ENCODE peak calls at places on chromosomes 11 and 22, in eight cellular contexts. One of them, this sample, is unnamed.

GRCh38 chr22:29977107-29977506 is 94.1 kb downstream of the MTMR3 start:
- DNase-seq in GM03348: no peak
- DNase-seq in progenitor cell of endocrine pancreas: no peak
- DNase-seq in GM20000: no peak
- DNase-seq in mucosa of descending colon: no peak
- DNase-seq in hypothalamus: no peak
- DNase-seq in lung microvascular endothelial cell: no peak
- DNase-seq in activated T-helper 1 cell treated with anti-CD3 and anti-CD28 coated beads, Interleukin-12 subunit alpha, Interleukin-12 subunit beta, Interleukin-2, Interleukin-4 antibody, amounts not matched to agents 30 ng/mL and 10 ng/mL and 1 ng/mL, durations not matched to agents 14 hours and 24 hours and 36 hours: no peak
- DNase-seq in this sample: no peak

GRCh38 chr11:117921456-117921855 is 7.7 kb downstream of the TMPRSS13 start:
- DNase-seq in activated T-helper 1 cell treated with anti-CD3 and anti-CD28 coated beads, Interleukin-12 subunit alpha, Interleukin-12 subunit beta, Interleukin-2, Interleukin-4 antibody, amounts not matched to agents 30 ng/mL and 10 ng/mL and 1 ng/mL, durations not matched to agents 14 hours and 24 hours and 36 hours: no peak
- DNase-seq in GM03348: no peak
- DNase-seq in progenitor cell of endocrine pancreas: no peak
- DNase-seq in mucosa of descending colon: no peak
- DNase-seq in lung microvascular endothelial cell: no peak
- DNase-seq in GM20000: no peak
- DNase-seq in hypothalamus: no peak
- DNase-seq in this sample: no peak

GRCh38 chr22:50276143-50276542 is 6.0 kb upstream of the MAPK11 start:
- DNase-seq in lung microvascular endothelial cell: peak
- DNase-seq in activated T-helper 1 cell treated with anti-CD3 and anti-CD28 coated beads, Interleukin-12 subunit alpha, Interleukin-12 subunit beta, Interleukin-2, Interleukin-4 antibody, amounts not matched to agents 30 ng/mL and 10 ng/mL and 1 ng/mL, durations not matched to agents 14 hours and 24 hours and 36 hours: no peak
- DNase-seq in mucosa of descending colon: peak
- DNase-seq in GM03348: peak
- DNase-seq in GM20000: peak
- DNase-seq in hypothalamus: peak
- DNase-seq in progenitor cell of endocrine pancreas: no peak
- DNase-seq in this sample: peak

GRCh38 chr11:47667135-47667534 is 24.8 kb upstream of the MTCH2 start:
- DNase-seq in lung microvascular endothelial cell: no peak
- DNase-seq in GM03348: no peak
- DNase-seq in GM20000: no peak
- DNase-seq in progenitor cell of endocrine pancreas: no peak
- DNase-seq in hypothalamus: no peak
- DNase-seq in mucosa of descending colon: no peak
- DNase-seq in activated T-helper 1 cell treated with anti-CD3 and anti-CD28 coated beads, Interleukin-12 subunit alpha, Interleukin-12 subunit beta, Interleukin-2, Interleukin-4 antibody, amounts not matched to agents 30 ng/mL and 10 ng/mL and 1 ng/mL, durations not matched to agents 14 hours and 24 hours and 36 hours: no peak
- DNase-seq in this sample: no peak

GRCh38 chr11:28708075-28708474 is 599.9 kb downstream of the METTL15 start:
- DNase-seq in hypothalamus: no peak
- DNase-seq in mucosa of descending colon: no peak
- DNase-seq in progenitor cell of endocrine pancreas: no peak
- DNase-seq in activated T-helper 1 cell treated with anti-CD3 and anti-CD28 coated beads, Interleukin-12 subunit alpha, Interleukin-12 subunit beta, Interleukin-2, Interleukin-4 antibody, amounts not matched to agents 30 ng/mL and 10 ng/mL and 1 ng/mL, durations not matched to agents 14 hours and 24 hours and 36 hours: no peak
- DNase-seq in GM20000: no peak
- DNase-seq in GM03348: no peak
- DNase-seq in lung microvascular endothelial cell: no peak
- DNase-seq in this sample: no peak

GRCh38 chr11:69696749-69697488 is 6.9 kb downstream of the FGF19 start:
- DNase-seq in GM20000: no peak
- DNase-seq in progenitor cell of endocrine pancreas: no peak
- DNase-seq in lung microvascular endothelial cell: no peak
- DNase-seq in activated T-helper 1 cell treated with anti-CD3 and anti-CD28 coated beads, Interleukin-12 subunit alpha, Interleukin-12 subunit beta, Interleukin-2, Interleukin-4 antibody, amounts not matched to agents 30 ng/mL and 10 ng/mL and 1 ng/mL, durations not matched to agents 14 hours and 24 hours and 36 hours: no peak
- DNase-seq in GM03348: no peak
- DNase-seq in mucosa of descending colon: no peak
- DNase-seq in hypothalamus: no peak
- DNase-seq in this sample: no peak

GRCh38 chr11:115334932-115335788 is 169.1 kb downstream of the CADM1 start:
- DNase-seq in hypothalamus: no peak
- DNase-seq in activated T-helper 1 cell treated with anti-CD3 and anti-CD28 coated beads, Interleukin-12 subunit alpha, Interleukin-12 subunit beta, Interleukin-2, Interleukin-4 antibody, amounts not matched to agents 30 ng/mL and 10 ng/mL and 1 ng/mL, durations not matched to agents 14 hours and 24 hours and 36 hours: no peak
- DNase-seq in mucosa of descending colon: no peak
- DNase-seq in progenitor cell of endocrine pancreas: no peak
- DNase-seq in GM20000: peak
- DNase-seq in lung microvascular endothelial cell: peak
- DNase-seq in GM03348: peak
- DNase-seq in this sample: no peak

GRCh38 chr11:117356126-117356761 is 28.6 kb downstream of the CEP164 start:
- DNase-seq in hypothalamus: no peak
- DNase-seq in GM20000: no peak
- DNase-seq in progenitor cell of endocrine pancreas: no peak
- DNase-seq in GM03348: no peak
- DNase-seq in activated T-helper 1 cell treated with anti-CD3 and anti-CD28 coated beads, Interleukin-12 subunit alpha, Interleukin-12 subunit beta, Interleukin-2, Interleukin-4 antibody, amounts not matched to agents 30 ng/mL and 10 ng/mL and 1 ng/mL, durations not matched to agents 14 hours and 24 hours and 36 hours: no peak
- DNase-seq in mucosa of descending colon: no peak
- DNase-seq in lung microvascular endothelial cell: no peak
- DNase-seq in this sample: no peak

GRCh38 chr11:16158426-16158994 is 197.8 kb downstream of the SOX6 start:
- DNase-seq in progenitor cell of endocrine pancreas: no peak
- DNase-seq in hypothalamus: no peak
- DNase-seq in activated T-helper 1 cell treated with anti-CD3 and anti-CD28 coated beads, Interleukin-12 subunit alpha, Interleukin-12 subunit beta, Interleukin-2, Interleukin-4 antibody, amounts not matched to agents 30 ng/mL and 10 ng/mL and 1 ng/mL, durations not matched to agents 14 hours and 24 hours and 36 hours: no peak
- DNase-seq in mucosa of descending colon: no peak
- DNase-seq in lung microvascular endothelial cell: no peak
- DNase-seq in GM20000: no peak
- DNase-seq in GM03348: no peak
- DNase-seq in this sample: no peak

GRCh38 chr11:67997460-67997921 is 6.4 kb downstream of the UNC93B1 start:
- DNase-seq in hypothalamus: no peak
- DNase-seq in activated T-helper 1 cell treated with anti-CD3 and anti-CD28 coated beads, Interleukin-12 subunit alpha, Interleukin-12 subunit beta, Interleukin-2, Interleukin-4 antibody, amounts not matched to agents 30 ng/mL and 10 ng/mL and 1 ng/mL, durations not matched to agents 14 hours and 24 hours and 36 hours: no peak
- DNase-seq in GM03348: no peak
- DNase-seq in GM20000: no peak
- DNase-seq in mucosa of descending colon: no peak
- DNase-seq in progenitor cell of endocrine pancreas: no peak
- DNase-seq in lung microvascular endothelial cell: no peak
- DNase-seq in this sample: no peak

GRCh38 chr11:95078526-95078925 is 11.1 kb upstream of the ENDOD1 start:
- DNase-seq in hypothalamus: no peak
- DNase-seq in progenitor cell of endocrine pancreas: no peak
- DNase-seq in lung microvascular endothelial cell: no peak
- DNase-seq in activated T-helper 1 cell treated with anti-CD3 and anti-CD28 coated beads, Interleukin-12 subunit alpha, Interleukin-12 subunit beta, Interleukin-2, Interleukin-4 antibody, amounts not matched to agents 30 ng/mL and 10 ng/mL and 1 ng/mL, durations not matched to agents 14 hours and 24 hours and 36 hours: no peak
- DNase-seq in GM03348: no peak
- DNase-seq in mucosa of descending colon: no peak
- DNase-seq in GM20000: no peak
- DNase-seq in this sample: no peak

GRCh38 chr11:114171257-114172054 is 111.9 kb downstream of the ZBTB16 start:
- DNase-seq in activated T-helper 1 cell treated with anti-CD3 and anti-CD28 coated beads, Interleukin-12 subunit alpha, Interleukin-12 subunit beta, Interleukin-2, Interleukin-4 antibody, amounts not matched to agents 30 ng/mL and 10 ng/mL and 1 ng/mL, durations not matched to agents 14 hours and 24 hours and 36 hours: no peak
- DNase-seq in GM03348: no peak
- DNase-seq in hypothalamus: no peak
- DNase-seq in mucosa of descending colon: no peak
- DNase-seq in progenitor cell of endocrine pancreas: no peak
- DNase-seq in GM20000: no peak
- DNase-seq in lung microvascular endothelial cell: peak
- DNase-seq in this sample: no peak

GRCh38 chr11:127521413-127521812 is 520.8 kb upstream of the KIRREL3 start:
- DNase-seq in activated T-helper 1 cell treated with anti-CD3 and anti-CD28 coated beads, Interleukin-12 subunit alpha, Interleukin-12 subunit beta, Interleukin-2, Interleukin-4 antibody, amounts not matched to agents 30 ng/mL and 10 ng/mL and 1 ng/mL, durations not matched to agents 14 hours and 24 hours and 36 hours: no peak
- DNase-seq in progenitor cell of endocrine pancreas: no peak
- DNase-seq in mucosa of descending colon: no peak
- DNase-seq in GM03348: peak
- DNase-seq in GM20000: no peak
- DNase-seq in lung microvascular endothelial cell: no peak
- DNase-seq in hypothalamus: no peak
- DNase-seq in this sample: no peak

GRCh38 chr11:6012055-6012668 is 5.4 kb upstream of the OR56A4 start:
- DNase-seq in progenitor cell of endocrine pancreas: no peak
- DNase-seq in hypothalamus: no peak
- DNase-seq in GM03348: no peak
- DNase-seq in GM20000: no peak
- DNase-seq in mucosa of descending colon: no peak
- DNase-seq in activated T-helper 1 cell treated with anti-CD3 and anti-CD28 coated beads, Interleukin-12 subunit alpha, Interleukin-12 subunit beta, Interleukin-2, Interleukin-4 antibody, amounts not matched to agents 30 ng/mL and 10 ng/mL and 1 ng/mL, durations not matched to agents 14 hours and 24 hours and 36 hours: no peak
- DNase-seq in lung microvascular endothelial cell: no peak
- DNase-seq in this sample: no peak